ENCODE peak calls at places on chromosomes 3 and 15, in four cellular contexts. O, P, Q and F are unnamed samples.

GRCh38 chr3:48068886-48069285 is 52.7 kb upstream of the MAP4 start:
- DNase-seq in O (no peak), P (no peak), Q (no peak), F (no peak)

GRCh38 chr15:70156781-70157261 is 59.1 kb upstream of the TLE3 start:
- DNase-seq in O (peak; percentile 52), P (no peak), Q (no peak), F (no peak)

GRCh38 chr3:41001556-41001955 is 197.7 kb upstream of the CTNNB1 start:
- DNase-seq in O (no peak), P (no peak), Q (no peak), F (no peak)

GRCh38 chr15:77493324-77493907 is 72.7 kb downstream of the HMG20A start:
- DNase-seq in O (no peak), P (no peak), Q (no peak), F (no peak)

GRCh38 chr3:3798641-3799113 is 554 bp upstream of the LRRN1 start:
- DNase-seq in O (no peak), P (no peak), Q (no peak), F (no peak)

GRCh38 chr15:45689616-45690015 is 54.8 kb downstream of the SQOR start:
- DNase-seq in O (no peak), P (no peak), Q (no peak), F (no peak)

GRCh38 chr15:72182673-72183072 is 14.9 kb downstream of the GRAMD2A start:
- DNase-seq in O (no peak), P (no peak), Q (no peak), F (no peak)

GRCh38 chr3:18469775-18470174 is 44.6 kb upstream of the SATB1 start:
- DNase-seq in O (no peak), P (no peak), Q (no peak), F (no peak)

GRCh38 chr15:59492389-59493377 is 54.7 kb downstream of the FAM81A start:
- DNase-seq in O (peak; percentile 44), P (no peak), Q (peak; percentile 60), F (peak; percentile 63)

GRCh38 chr3:64441861-64442260 is 216.6 kb upstream of the PRICKLE2 start:
- DNase-seq in O (no peak), P (no peak), Q (no peak), F (no peak)

GRCh38 chr3:160245261-160245800 is 20.1 kb downstream of the C3orf80 start:
- DNase-seq in O (no peak), P (no peak), Q (no peak), F (no peak)

GRCh38 chr3:128482857-128483656 is 9.9 kb downstream of the GATA2 start:
- DNase-seq in O (no peak), P (peak; percentile 63), Q (no peak), F (no peak)

GRCh38 chr3:104987859-104988258 is 378.9 kb upstream of the ALCAM start:
- DNase-seq in O (no peak), P (no peak), Q (no peak), F (no peak)

GRCh38 chr15:40379853-40380252 is 2.7 kb upstream of the KNSTRN start:
- DNase-seq in O (peak; percentile 35), P (no peak), Q (peak; percentile 28), F (peak; percentile 82)

GRCh38 chr3:136544532-136544931 is 207.6 kb downstream of the STAG1 start:
- DNase-seq in O (no peak), P (no peak), Q (no peak), F (no peak)

GRCh38 chr3:171284308-171285075 is 175.7 kb downstream of the TNIK start:
- DNase-seq in O (no peak), P (no peak), Q (peak; percentile 51), F (no peak)

GRCh38 chr3:3189102-3189727 is 9.7 kb upstream of the CRBN start:
- DNase-seq in O (no peak), P (no peak), Q (no peak), F (no peak)

GRCh38 chr3:57815034-57815433 is 58.9 kb downstream of the SLMAP start:
- DNase-seq in O (no peak), P (no peak), Q (no peak), F (no peak)

GRCh38 chr3:56125358-56126005 is 342.8 kb downstream of the ERC2 start:
- DNase-seq in O (peak; percentile 33), P (no peak), Q (no peak), F (no peak)

GRCh38 chr3:171977860-171978259 is 61.5 kb upstream of the FNDC3B start:
- DNase-seq in O (no peak), P (no peak), Q (no peak), F (no peak)

DNA sequence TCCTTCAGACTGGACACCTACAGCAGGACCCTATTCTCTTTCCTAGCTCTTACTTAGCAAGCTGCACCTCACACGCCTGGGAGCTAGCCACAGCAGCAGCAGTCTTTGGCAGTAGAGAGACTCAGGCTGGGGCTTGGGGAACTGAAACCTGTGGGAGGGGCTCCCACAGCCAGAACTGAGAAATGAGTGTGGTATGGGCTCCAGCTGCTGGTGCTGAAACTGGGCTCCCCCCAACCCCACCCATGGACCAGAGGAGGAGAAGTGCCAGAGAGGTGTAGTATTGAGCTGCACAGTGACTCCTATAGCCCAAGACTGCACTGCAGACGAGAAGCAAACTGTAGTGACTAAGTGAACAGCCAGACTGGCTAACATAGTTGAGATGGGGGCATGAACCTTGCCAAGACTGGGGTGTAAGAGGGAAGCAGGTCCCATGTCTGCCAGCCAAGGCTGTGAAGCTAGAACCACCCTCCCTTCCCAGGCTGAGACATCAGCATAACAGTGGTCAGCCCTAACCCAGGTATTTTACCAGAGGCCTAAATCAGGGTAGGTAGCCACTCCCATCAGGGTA is 62.5 kb downstream of the MYO5A start:
- DNase-seq in O (peak; percentile 37), P (peak; percentile 66), Q (no peak), F (no peak)
- TF ChIP-seq CTCF in O (no peak), P (no peak), Q (no peak), F (no peak)

GRCh38 chr3:156680243-156680930 is 6.0 kb downstream of the TIPARP start:
- DNase-seq in O (no peak), P (no peak), Q (no peak), F (no peak)
- H3K4me1 ChIP-seq in O (peaks cover 100% of the 10 kb centered on the region), P (peaks cover 93% of the 10 kb centered on the region), Q (peaks cover 7% of the 10 kb centered on the region), F (peaks cover 54% of the 10 kb centered on the region)

GRCh38 chr15:89775815-89776214 is 317 bp upstream of the MESP2 start:
- DNase-seq in O (no peak), P (no peak), Q (no peak), F (no peak)

GRCh38 chr15:89777821-89778380 is 1.8 kb downstream of the MESP2 start:
- DNase-seq in O (no peak), P (no peak), Q (no peak), F (no peak)

GRCh38 chr15:89774492-89774891 is 1.6 kb upstream of the MESP2 start:
- DNase-seq in O (no peak), P (no peak), Q (no peak), F (no peak)

GRCh38 chr15:89777073-89777820 is 1.1 kb downstream of the MESP2 start:
- DNase-seq in O (no peak), P (no peak), Q (no peak), F (no peak)

DNA sequence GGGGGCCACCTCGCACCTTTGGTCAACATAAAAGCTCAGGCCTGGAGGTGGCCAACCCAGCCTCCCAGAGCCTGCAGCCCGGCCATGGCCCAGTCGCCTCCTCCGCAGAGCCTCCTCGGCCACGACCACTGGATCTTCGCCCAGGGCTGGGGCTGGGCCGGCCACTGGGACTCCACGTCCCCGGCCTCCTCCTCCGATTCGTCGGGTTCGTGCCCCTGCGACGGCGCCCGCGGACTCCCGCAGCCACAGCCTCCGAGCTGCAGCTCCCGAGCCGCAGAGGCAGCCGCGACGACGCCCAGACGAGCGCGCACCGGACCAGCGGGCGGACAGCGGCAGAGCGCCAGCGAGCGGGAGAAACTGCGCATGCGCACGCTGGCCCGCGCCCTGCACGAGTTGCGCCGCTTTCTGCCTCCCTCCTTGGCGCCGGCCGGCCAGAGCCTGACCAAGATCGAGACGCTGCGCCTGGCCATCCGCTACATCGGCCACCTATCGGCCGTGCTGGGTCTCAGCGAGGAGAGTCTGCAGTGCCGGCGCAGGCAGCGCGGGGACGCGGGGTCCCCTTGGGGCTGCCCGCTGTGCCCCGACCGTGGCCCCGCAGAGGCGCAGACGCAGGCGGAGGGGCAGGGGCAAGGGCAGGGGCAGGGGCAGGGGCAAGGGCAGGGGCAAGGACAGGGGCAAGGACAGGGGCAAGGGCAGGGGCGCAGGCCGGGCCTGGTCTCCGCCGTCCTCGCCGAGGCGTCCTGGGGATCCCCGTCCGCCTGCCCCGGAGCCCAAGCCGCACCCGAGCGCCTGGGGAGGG is at the start of gene MESP2:
- DNase-seq in O (peak; percentile 86), P (peak; percentile 93), Q (peak; percentile 50), F (peak; percentile 89)
- TF ChIP-seq CTCF in O (peak; percentile 72), P (peak; percentile 72), Q (no peak), F (peak; percentile 23)

GRCh38 chr3:114411811-114412803 is 118.3 kb downstream of the TIGIT start:
- DNase-seq in O (no peak), P (no peak), Q (peak; percentile 65), F (peak; percentile 17)

GRCh38 chr3:114409291-114409690 is 115.5 kb downstream of the TIGIT start:
- DNase-seq in O (no peak), P (no peak), Q (no peak), F (no peak)

GRCh38 chr3:114408763-114409162 is 114.9 kb downstream of the TIGIT start:
- DNase-seq in O (no peak), P (no peak), Q (no peak), F (no peak)

GRCh38 chr3:114406922-114407321 is 113.1 kb downstream of the TIGIT start:
- DNase-seq in O (no peak), P (no peak), Q (no peak), F (no peak)

GRCh38 chr3:114411292-114411691 is 117.5 kb downstream of the TIGIT start:
- DNase-seq in O (no peak), P (no peak), Q (no peak), F (no peak)
- H3K4me1 ChIP-seq in O (peaks cover 85% of the 10 kb centered on the region), P (peaks cover 64% of the 10 kb centered on the region), Q (peaks cover 37% of the 10 kb centered on the region), F (peaks cover 31% of the 10 kb centered on the region)

GRCh38 chr3:23624305-23624704 is 181.4 kb upstream of the UBE2E1 start:
- DNase-seq in O (no peak), P (no peak), Q (no peak), F (no peak)
- TF ChIP-seq CTCF in O (no peak), P (no peak), Q (no peak), F (no peak)

GRCh38 chr15:63478243-63478642 is 26.1 kb upstream of the USP3 start:
- DNase-seq in O (no peak), P (no peak), Q (no peak), F (no peak)

GRCh38 chr15:63473999-63474809 is 30.2 kb upstream of the USP3 start:
- DNase-seq in O (no peak), P (no peak), Q (no peak), F (peak; percentile 85)

GRCh38 chr15:63475670-63476069 is 28.7 kb upstream of the USP3 start:
- DNase-seq in O (no peak), P (no peak), Q (no peak), F (no peak)

GRCh38 chr15:63474810-63475316 is 29.5 kb upstream of the USP3 start:
- DNase-seq in O (no peak), P (no peak), Q (no peak), F (no peak)

DNA sequence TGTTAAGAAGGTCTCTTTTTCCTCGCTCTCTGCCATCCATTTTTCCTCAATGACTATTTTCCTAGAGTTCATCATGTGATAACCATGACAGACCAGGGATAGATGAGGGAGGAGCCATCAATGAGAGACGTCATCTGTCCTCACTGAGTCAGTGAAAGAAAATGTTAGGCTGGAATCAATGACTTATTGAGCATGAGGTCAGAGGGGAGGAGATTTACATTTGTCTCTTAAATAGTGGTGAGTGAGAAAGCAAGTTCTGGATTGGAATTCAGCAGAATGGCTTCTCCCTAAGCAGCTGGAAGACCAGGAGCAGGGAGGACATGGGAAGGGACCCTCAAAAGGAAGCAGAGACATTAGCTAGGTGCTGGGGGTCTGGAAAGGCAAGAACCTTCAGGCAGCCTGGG is 28.2 kb upstream of the USP3 start:
- DNase-seq in O (no peak), P (no peak), Q (peak; percentile 65), F (no peak)
- H3K4me1 ChIP-seq in O (peaks cover 5% of the 10 kb centered on the region), P (peaks cover 7% of the 10 kb centered on the region), Q (no peaks in the 10 kb centered on the region), F (peaks cover 25% of the 10 kb centered on the region)